ENCODE peak calls at places on chromosomes 11 and 22, in eight cellular contexts. A is AG09309; W is fibroblast of the conjunctiva; M is Caco-2; R is T-helper 9 cell; T is NCI-H460; L is activated naive CD4-positive, alpha-beta T cell treated with anti-CD3 and anti-CD28 coated beads, Interleukin-2, amount 50 U/mL, for 16 hours; H is stimulated activated naive CD8-positive, alpha-beta T cell treated with anti-CD3 and anti-CD28 coated beads, Interleukin-15, amount 100 ng/mL, for 72 hours. E is an unnamed sample.

GRCh38 chr22:19783531-19784395 is 23.2 kb downstream of the TBX1 start:
- DNase-seq in A (no peak), W (no peak), M (no peak), R (no peak), T (no peak), L (peak), H (no peak), E (no peak)

GRCh38 chr11:65776196-65776595 is 4.6 kb downstream of the AP5B1 start:
- DNase-seq in A (no peak), W (no peak), M (peak), R (no peak), T (no peak), L (no peak), H (no peak), E (no peak)

GRCh38 chr11:93288079-93288478 is 42.5 kb upstream of the DEUP1 start:
- DNase-seq in A (no peak), W (no peak), M (no peak), R (no peak), T (no peak), L (no peak), H (no peak), E (no peak)

GRCh38 chr11:65446446-65447277 is 24.1 kb downstream of the NEAT1 start:
- DNase-seq in A (peak), W (no peak), M (no peak), R (no peak), T (no peak), L (no peak), H (no peak), E (no peak)

GRCh38 chr11:102575016-102575415 is 44.5 kb upstream of the MMP7 start:
- DNase-seq in A (no peak), W (no peak), M (no peak), R (no peak), T (no peak), L (no peak), H (no peak), E (no peak)

GRCh38 chr11:70637186-70637800 is 239.0 kb downstream of the CTTN start:
- DNase-seq in A (no peak), W (no peak), M (no peak), R (no peak), T (no peak), L (no peak), H (no peak), E (no peak)

GRCh38 chr22:21054046-21054713 is 8.4 kb downstream of the LRRC74B start:
- DNase-seq in A (no peak), W (no peak), M (no peak), R (no peak), T (no peak), L (no peak), H (no peak), E (no peak)

GRCh38 chr11:26621147-26621546 is 49.1 kb upstream of the MUC15 start:
- DNase-seq in A (peak), W (peak), M (no peak), R (no peak), T (peak), L (no peak), H (no peak), E (no peak)

E was measured in effector CD4-positive, alpha-beta T cell.